ENCODE peak calls at places on chromosomes 1 and 21, in four cellular contexts. One of them, this sample, is unnamed. For H3K4me1, the result is how much of the 10 kb centered on the place peaks cover.

GRCh38 chr1:31261916-31262315 is 22.2 kb upstream of the NKAIN1 start:
- DNase-seq in cardiac muscle cell: no peak
- DNase-seq in uterus: no peak
- DNase-seq in adrenal gland: no peak
- DNase-seq in this sample: no peak

GRCh38 chr21:34526618-34527290 is 14.7 kb upstream of the KCNE1 start:
- DNase-seq in adrenal gland: peak
- DNase-seq in uterus: peak
- DNase-seq in cardiac muscle cell: peak
- DNase-seq in this sample: peak

GRCh38 chr1:61182049-61182448 is 99.7 kb downstream of the NFIA start:
- DNase-seq in uterus: no peak
- DNase-seq in adrenal gland: no peak
- DNase-seq in cardiac muscle cell: peak
- DNase-seq in this sample: no peak

GRCh38 chr21:45860493-45861155 is 120.9 kb upstream of the COL6A1 start:
- DNase-seq in adrenal gland: no peak
- DNase-seq in uterus: no peak
- DNase-seq in cardiac muscle cell: no peak
- DNase-seq in this sample: no peak

GRCh38 chr1:75265792-75266191 is 131.6 kb downstream of the LHX8 start:
- DNase-seq in cardiac muscle cell: peak
- DNase-seq in uterus: no peak
- DNase-seq in adrenal gland: no peak
- DNase-seq in this sample: no peak

GRCh38 chr1:230713915-230714764 is at the start of gene AGT:
- DNase-seq in adrenal gland: peak
- DNase-seq in cardiac muscle cell: peak
- DNase-seq in uterus: peak
- DNase-seq in this sample: no peak

GRCh38 chr1:188642585-188643168 is 1813.9 kb downstream of the PLA2G4A start:
- DNase-seq in uterus: no peak
- DNase-seq in adrenal gland: no peak
- DNase-seq in cardiac muscle cell: no peak
- DNase-seq in this sample: no peak

GRCh38 chr21:43600642-43601397 is 58.5 kb downstream of the HSF2BP start:
- DNase-seq in cardiac muscle cell: no peak
- DNase-seq in uterus: no peak
- DNase-seq in adrenal gland: no peak
- DNase-seq in this sample: no peak

GRCh38 chr21:39232926-39233325 is 49.7 kb upstream of the PSMG1 start:
- DNase-seq in cardiac muscle cell: no peak
- DNase-seq in adrenal gland: no peak
- DNase-seq in uterus: no peak
- DNase-seq in this sample: no peak

GRCh38 chr1:99264201-99265021 is at the start of gene PLPPR4:
- DNase-seq in uterus: peak
- DNase-seq in cardiac muscle cell: peak
- DNase-seq in adrenal gland: peak
- DNase-seq in this sample: peak

GRCh38 chr1:241447056-241447649 is 72.4 kb downstream of the FH start:
- DNase-seq in uterus: no peak
- DNase-seq in cardiac muscle cell: no peak
- DNase-seq in adrenal gland: no peak
- DNase-seq in this sample: no peak

GRCh38 chr1:239817801-239818200 is 273.9 kb upstream of the FMN2 start:
- DNase-seq in adrenal gland: no peak
- DNase-seq in uterus: no peak
- DNase-seq in cardiac muscle cell: no peak
- DNase-seq in this sample: no peak

GRCh38 chr1:192766009-192766625 is 42.7 kb upstream of the RGS2 start:
- DNase-seq in cardiac muscle cell: no peak
- DNase-seq in uterus: no peak
- DNase-seq in adrenal gland: no peak
- DNase-seq in this sample: no peak

GRCh38 chr1:204130178-204130577 is 21.7 kb downstream of the ETNK2 start:
- DNase-seq in cardiac muscle cell: no peak
- DNase-seq in uterus: peak
- DNase-seq in adrenal gland: peak
- DNase-seq in this sample: no peak

GRCh38 chr1:17438176-17438976 is 1.1 kb downstream of the RCC2 start:
- DNase-seq in adrenal gland: peak
- DNase-seq in cardiac muscle cell: peak
- DNase-seq in uterus: peak
- DNase-seq in this sample: peak

GRCh38 chr1:88052162-88052561 is 631.9 kb upstream of the PKN2 start:
- DNase-seq in uterus: no peak
- DNase-seq in adrenal gland: no peak
- DNase-seq in cardiac muscle cell: no peak
- DNase-seq in this sample: no peak

GRCh38 chr1:81754424-81754823 is 46.3 kb upstream of the ADGRL2 start:
- DNase-seq in cardiac muscle cell: no peak
- DNase-seq in uterus: no peak
- DNase-seq in adrenal gland: no peak
- DNase-seq in this sample: no peak

GRCh38 chr1:223210786-223211115 is 67.7 kb upstream of the TLR5 start:
- DNase-seq in adrenal gland: no peak
- DNase-seq in cardiac muscle cell: no peak
- DNase-seq in uterus: no peak
- DNase-seq in this sample: no peak
- H3K4me1 ChIP-seq in adrenal gland: under half
- H3K4me1 ChIP-seq in cardiac muscle cell: under half
- H3K4me1 ChIP-seq in uterus: under half
- H3K4me1 ChIP-seq in this sample: under half

GRCh38 chr1:8423134-8423701 is 105.3 kb downstream of the SLC45A1 start:
- DNase-seq in adrenal gland: peak
- DNase-seq in cardiac muscle cell: peak
- DNase-seq in uterus: peak
- DNase-seq in this sample: peak

GRCh38 chr1:8425781-8426161 is 107.9 kb downstream of the SLC45A1 start:
- DNase-seq in cardiac muscle cell: no peak
- DNase-seq in adrenal gland: no peak
- DNase-seq in uterus: no peak
- DNase-seq in this sample: no peak

GRCh38 chr1:8423702-8424538 is 106.0 kb downstream of the SLC45A1 start:
- DNase-seq in cardiac muscle cell: peak
- DNase-seq in uterus: peak
- DNase-seq in adrenal gland: peak
- DNase-seq in this sample: peak

GRCh38 chr1:8425150-8425780 is 107.4 kb downstream of the SLC45A1 start:
- DNase-seq in adrenal gland: no peak
- DNase-seq in cardiac muscle cell: no peak
- DNase-seq in uterus: no peak
- DNase-seq in this sample: no peak

DNA sequence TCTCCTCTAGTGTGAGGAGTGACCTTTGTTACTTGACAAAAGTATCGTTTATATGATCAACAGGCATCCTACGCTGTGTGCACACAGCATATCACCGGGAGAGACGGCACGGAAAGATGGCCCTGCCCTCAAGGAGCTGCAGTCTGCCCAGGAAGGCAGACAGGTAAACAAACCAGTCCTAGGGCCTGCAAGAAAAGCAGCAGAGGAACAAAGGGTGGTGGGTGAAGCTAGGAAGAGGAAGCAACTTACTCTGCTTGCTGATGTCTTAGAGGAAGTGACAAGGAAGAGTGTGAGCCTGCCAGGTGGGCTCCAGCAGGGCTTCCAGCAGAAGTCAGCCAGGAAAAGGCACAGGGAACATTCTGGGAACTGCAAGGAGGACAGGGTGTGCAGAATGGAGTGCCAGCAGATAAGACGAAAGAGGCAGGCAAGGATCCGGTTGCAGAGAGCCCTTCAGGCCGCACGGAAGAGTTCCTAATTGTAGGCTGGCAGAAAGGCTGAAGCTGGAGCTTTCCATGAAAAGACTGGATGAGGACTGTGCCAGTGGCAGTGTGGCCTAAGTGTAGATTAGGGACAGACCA is 106.7 kb downstream of the SLC45A1 start:
- DNase-seq in cardiac muscle cell: peak
- DNase-seq in uterus: peak
- DNase-seq in adrenal gland: no peak
- DNase-seq in this sample: no peak
- H3K4me1 ChIP-seq in cardiac muscle cell: half or more
- H3K4me1 ChIP-seq in uterus: under half
- H3K4me1 ChIP-seq in adrenal gland: under half
- H3K4me1 ChIP-seq in this sample: under half

GRCh38 chr1:27397749-27398148 is 5.3 kb downstream of the GPR3 start:
- DNase-seq in uterus: no peak
- DNase-seq in adrenal gland: no peak
- DNase-seq in cardiac muscle cell: no peak
- DNase-seq in this sample: no peak
- H3K4me1 ChIP-seq in uterus: under half
- H3K4me1 ChIP-seq in adrenal gland: under half
- H3K4me1 ChIP-seq in cardiac muscle cell: under half
- H3K4me1 ChIP-seq in this sample: half or more

DNA sequence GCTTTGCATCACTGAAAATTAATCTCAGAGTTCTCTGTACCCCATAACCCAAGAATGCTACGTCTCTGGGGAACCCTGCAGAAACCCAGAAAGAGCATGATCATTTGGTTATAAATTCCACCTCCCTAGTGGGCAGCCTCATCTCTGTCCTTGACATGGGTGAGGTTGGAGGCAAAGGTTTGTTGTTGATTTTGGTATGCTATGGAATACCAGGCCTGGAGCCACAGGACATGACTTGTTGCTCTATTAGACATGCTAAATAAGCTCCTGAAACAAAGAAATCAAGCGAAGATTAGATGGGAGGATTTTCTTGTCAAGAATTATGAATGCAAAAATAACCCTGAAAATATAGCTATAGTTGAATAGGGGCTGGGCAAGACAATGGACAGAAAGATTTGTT is 197.4 kb upstream of the CAMK1G start:
- DNase-seq in cardiac muscle cell: no peak
- DNase-seq in adrenal gland: no peak
- DNase-seq in uterus: no peak
- DNase-seq in this sample: no peak
- H3K4me1 ChIP-seq in cardiac muscle cell: under half
- H3K4me1 ChIP-seq in adrenal gland: under half
- H3K4me1 ChIP-seq in uterus: under half
- H3K4me1 ChIP-seq in this sample: half or more

GRCh38 chr1:182624582-182624981 is 20.4 kb upstream of the RGS16 start:
- DNase-seq in adrenal gland: no peak
- DNase-seq in cardiac muscle cell: no peak
- DNase-seq in uterus: no peak
- DNase-seq in this sample: no peak
- H3K4me1 ChIP-seq in adrenal gland: under half
- H3K4me1 ChIP-seq in cardiac muscle cell: under half
- H3K4me1 ChIP-seq in uterus: under half
- H3K4me1 ChIP-seq in this sample: under half

This sample was measured in suprapubic skin.